ENCODE peak calls at places on chromosome 3, in seven cellular contexts. Y is stimulated activated CD4-positive, alpha-beta T cell treated with anti-CD3 and anti-CD28 coated beads, Interleukin-1b, Interleukin-23, amount 100 ng/mL, for 1 hour; O is EH; B is activated CD4-positive, alpha-beta T cell treated with anti-CD3 and anti-CD28 coated beads, Interleukin-2, amount 50 U/mL, for 48 hours; G is lower lobe of right lung; J is naive thymus-derived CD8-positive, alpha-beta T cell; R is pancreas. P is an unnamed sample.

GRCh38 chr3:29610781-29611180 is 329.9 kb downstream of the RBMS3 start:
- DNase-seq in B (no peak), O (no peak), R (no peak), Y (no peak), J (no peak), G (no peak), P (no peak)

GRCh38 chr3:42698911-42699230 is 3.7 kb downstream of the HHATL start:
- DNase-seq in J (no peak), R (no peak), Y (no peak), G (peak), O (no peak), B (peak), P (no peak)

GRCh38 chr3:158770254-158771017 is 31.4 kb upstream of the MFSD1 start:
- DNase-seq in J (no peak), G (no peak), Y (no peak), O (peak), R (no peak), B (no peak), P (peak)

GRCh38 chr3:37590328-37591079 is 271.2 kb upstream of the CTDSPL start:
- DNase-seq in O (no peak), G (no peak), Y (no peak), B (no peak), R (no peak), J (no peak), P (no peak)

GRCh38 chr3:98655666-98656065 is 62.3 kb upstream of the CPOX start:
- DNase-seq in Y (no peak), O (peak), B (no peak), J (no peak), G (no peak), R (no peak), P (peak)

GRCh38 chr3:126270145-126270811 is 86.9 kb downstream of the KLF15 start:
- DNase-seq in Y (no peak), O (peak), R (peak), B (no peak), J (no peak), G (peak), P (no peak)

GRCh38 chr3:88059380-88060160 is 515 bp downstream of the ZNF654 start:
- DNase-seq in J (no peak), O (no peak), R (no peak), G (no peak), B (no peak), Y (no peak), P (peak)

GRCh38 chr3:122695927-122696561 is 15.4 kb downstream of the PARP14 start:
- DNase-seq in O (no peak), G (no peak), R (no peak), Y (no peak), J (no peak), B (no peak), P (no peak)

GRCh38 chr3:132660745-132661067 is 577 bp downstream of the UBA5 start:
- DNase-seq in G (no peak), O (peak), J (no peak), R (no peak), Y (no peak), B (no peak), P (peak)

GRCh38 chr3:32780735-32781210 is 37.0 kb upstream of the TRIM71 start:
- DNase-seq in O (peak), J (no peak), Y (no peak), R (peak), B (peak), G (peak), P (peak)

GRCh38 chr3:190543656-190544055 is 29.8 kb downstream of the IL1RAP start:
- DNase-seq in J (no peak), R (no peak), G (no peak), Y (no peak), O (no peak), B (no peak), P (peak)

GRCh38 chr3:140298569-140299070 is 363.6 kb downstream of the CLSTN2 start:
- DNase-seq in B (no peak), O (no peak), G (no peak), R (no peak), J (no peak), Y (no peak), P (no peak)

GRCh38 chr3:71428841-71429609 is 154.5 kb downstream of the FOXP1 start:
- DNase-seq in Y (no peak), B (no peak), R (no peak), G (peak), J (no peak), O (peak), P (no peak)

GRCh38 chr3:113157408-113157980 is 53.9 kb upstream of the BOC start:
- DNase-seq in B (no peak), Y (no peak), J (no peak), G (no peak), R (no peak), O (peak), P (no peak)

GRCh38 chr3:152328841-152329240 is 60.1 kb downstream of the MBNL1 start:
- DNase-seq in O (peak), G (no peak), Y (no peak), B (no peak), R (no peak), J (no peak), P (peak)

GRCh38 chr3:71476950-71477349 is 106.6 kb downstream of the FOXP1 start:
- DNase-seq in Y (no peak), B (no peak), J (no peak), O (no peak), G (no peak), R (no peak), P (no peak)

GRCh38 chr3:123475786-123476185 is 26.9 kb upstream of the ADCY5 start:
- DNase-seq in J (no peak), G (no peak), O (no peak), B (no peak), Y (no peak), R (no peak), P (no peak)

GRCh38 chr3:149579161-149579560 is 78.7 kb downstream of the WWTR1 start:
- DNase-seq in J (no peak), R (no peak), O (peak), Y (no peak), G (no peak), B (no peak), P (peak)

GRCh38 chr3:75395601-75396315 is 268.4 kb upstream of the FRG2C start:
- DNase-seq in G (no peak), J (no peak), B (no peak), R (peak), O (no peak), Y (no peak), P (no peak)

GRCh38 chr3:14141144-14141543 is 16.3 kb downstream of the TMEM43 start:
- DNase-seq in Y (no peak), G (no peak), B (no peak), R (no peak), O (no peak), J (no peak), P (no peak)

GRCh38 chr3:65473746-65474145 is 565.0 kb downstream of the MAGI1 start:
- DNase-seq in Y (no peak), B (no peak), O (peak), R (no peak), G (no peak), J (no peak), P (peak)

GRCh38 chr3:78277220-78277619 is 1237.3 kb downstream of the ROBO2 start:
- DNase-seq in R (no peak), J (no peak), Y (no peak), B (no peak), G (no peak), O (no peak), P (no peak)

GRCh38 chr3:98099848-98100247 is 12.9 kb downstream of the OR5AC2 start:
- DNase-seq in G (no peak), B (no peak), R (no peak), Y (no peak), O (no peak), J (no peak), P (no peak)

GRCh38 chr3:72343078-72343477 is 505.2 kb downstream of the SHQ1 start:
- DNase-seq in G (no peak), J (no peak), B (peak), R (no peak), Y (no peak), O (peak), P (peak)

GRCh38 chr3:46070458-46071136 is 43.3 kb upstream of the XCR1 start:
- DNase-seq in Y (no peak), J (no peak), G (no peak), O (no peak), B (no peak), R (no peak), P (no peak)

GRCh38 chr3:170496868-170497140 is 78.1 kb downstream of the CLDN11 start:
- DNase-seq in R (no peak), Y (no peak), J (no peak), O (no peak), G (no peak), B (no peak), P (no peak)